ENCODE peak calls at places on chromosomes 1 and 21, in seven cellular contexts. One of them, this sample, is unnamed.

GRCh38 chr1:3993606-3994375 is 93.7 kb upstream of the C1orf174 start:
- DNase-seq in stimulated activated CD8-positive, alpha-beta memory T cell treated with anti-CD3 and anti-CD28 coated beads, Interleukin-15, amount 100 ng/mL, for 24 hours: no peak
- DNase-seq in NCI-H1092 treated with DMSO at 0.1 percent for 48 hours: no peak
- DNase-seq in IMR-90: no peak
- DNase-seq in HEK293T: no peak
- DNase-seq in aorta: no peak
- DNase-seq in endothelial cell: no peak
- DNase-seq in this sample: no peak

GRCh38 chr1:15700510-15700909 is 16.4 kb downstream of the PLEKHM2 start:
- DNase-seq in endothelial cell: no peak
- DNase-seq in HEK293T: no peak
- DNase-seq in aorta: no peak
- DNase-seq in IMR-90: peak
- DNase-seq in stimulated activated CD8-positive, alpha-beta memory T cell treated with anti-CD3 and anti-CD28 coated beads, Interleukin-15, amount 100 ng/mL, for 24 hours: no peak
- DNase-seq in NCI-H1092 treated with DMSO at 0.1 percent for 48 hours: no peak
- DNase-seq in this sample: no peak

GRCh38 chr1:193676996-193677569 is 490.7 kb upstream of the B3GALT2 start:
- DNase-seq in stimulated activated CD8-positive, alpha-beta memory T cell treated with anti-CD3 and anti-CD28 coated beads, Interleukin-15, amount 100 ng/mL, for 24 hours: no peak
- DNase-seq in HEK293T: no peak
- DNase-seq in aorta: no peak
- DNase-seq in IMR-90: peak
- DNase-seq in NCI-H1092 treated with DMSO at 0.1 percent for 48 hours: no peak
- DNase-seq in endothelial cell: no peak
- DNase-seq in this sample: no peak

GRCh38 chr1:7403265-7404045 is 367.6 kb upstream of the VAMP3 start:
- DNase-seq in HEK293T: no peak
- DNase-seq in NCI-H1092 treated with DMSO at 0.1 percent for 48 hours: no peak
- DNase-seq in endothelial cell: no peak
- DNase-seq in IMR-90: peak
- DNase-seq in aorta: peak
- DNase-seq in stimulated activated CD8-positive, alpha-beta memory T cell treated with anti-CD3 and anti-CD28 coated beads, Interleukin-15, amount 100 ng/mL, for 24 hours: no peak
- DNase-seq in this sample: no peak

GRCh38 chr1:187038789-187039188 is 210.0 kb downstream of the PLA2G4A start:
- DNase-seq in IMR-90: peak
- DNase-seq in stimulated activated CD8-positive, alpha-beta memory T cell treated with anti-CD3 and anti-CD28 coated beads, Interleukin-15, amount 100 ng/mL, for 24 hours: no peak
- DNase-seq in HEK293T: no peak
- DNase-seq in endothelial cell: no peak
- DNase-seq in aorta: no peak
- DNase-seq in NCI-H1092 treated with DMSO at 0.1 percent for 48 hours: no peak
- DNase-seq in this sample: no peak

GRCh38 chr1:224922404-224923164 is 6.9 kb upstream of the DNAH14 start:
- DNase-seq in NCI-H1092 treated with DMSO at 0.1 percent for 48 hours: peak
- DNase-seq in endothelial cell: peak
- DNase-seq in HEK293T: peak
- DNase-seq in aorta: no peak
- DNase-seq in stimulated activated CD8-positive, alpha-beta memory T cell treated with anti-CD3 and anti-CD28 coated beads, Interleukin-15, amount 100 ng/mL, for 24 hours: no peak
- DNase-seq in IMR-90: peak
- DNase-seq in this sample: peak

GRCh38 chr1:4369335-4369734 is 285.1 kb upstream of the AJAP1 start:
- DNase-seq in HEK293T: no peak
- DNase-seq in NCI-H1092 treated with DMSO at 0.1 percent for 48 hours: no peak
- DNase-seq in stimulated activated CD8-positive, alpha-beta memory T cell treated with anti-CD3 and anti-CD28 coated beads, Interleukin-15, amount 100 ng/mL, for 24 hours: no peak
- DNase-seq in aorta: no peak
- DNase-seq in IMR-90: no peak
- DNase-seq in endothelial cell: no peak
- DNase-seq in this sample: no peak

GRCh38 chr1:52264530-52265115 is 101.4 kb downstream of the CC2D1B start:
- DNase-seq in aorta: no peak
- DNase-seq in IMR-90: no peak
- DNase-seq in NCI-H1092 treated with DMSO at 0.1 percent for 48 hours: no peak
- DNase-seq in stimulated activated CD8-positive, alpha-beta memory T cell treated with anti-CD3 and anti-CD28 coated beads, Interleukin-15, amount 100 ng/mL, for 24 hours: no peak
- DNase-seq in endothelial cell: no peak
- DNase-seq in HEK293T: no peak
- DNase-seq in this sample: no peak

GRCh38 chr1:118947790-118948189 is 40.4 kb downstream of the TBX15 start:
- DNase-seq in stimulated activated CD8-positive, alpha-beta memory T cell treated with anti-CD3 and anti-CD28 coated beads, Interleukin-15, amount 100 ng/mL, for 24 hours: no peak
- DNase-seq in IMR-90: peak
- DNase-seq in HEK293T: no peak
- DNase-seq in endothelial cell: no peak
- DNase-seq in NCI-H1092 treated with DMSO at 0.1 percent for 48 hours: no peak
- DNase-seq in aorta: no peak
- DNase-seq in this sample: no peak

GRCh38 chr1:203769505-203770343 is 4.7 kb downstream of the LAX1 start:
- DNase-seq in aorta: peak
- DNase-seq in endothelial cell: peak
- DNase-seq in HEK293T: no peak
- DNase-seq in stimulated activated CD8-positive, alpha-beta memory T cell treated with anti-CD3 and anti-CD28 coated beads, Interleukin-15, amount 100 ng/mL, for 24 hours: no peak
- DNase-seq in IMR-90: peak
- DNase-seq in NCI-H1092 treated with DMSO at 0.1 percent for 48 hours: peak
- DNase-seq in this sample: peak

GRCh38 chr1:225774276-225775147 is 3.1 kb upstream of the SRP9 start:
- DNase-seq in stimulated activated CD8-positive, alpha-beta memory T cell treated with anti-CD3 and anti-CD28 coated beads, Interleukin-15, amount 100 ng/mL, for 24 hours: no peak
- DNase-seq in IMR-90: no peak
- DNase-seq in NCI-H1092 treated with DMSO at 0.1 percent for 48 hours: no peak
- DNase-seq in aorta: no peak
- DNase-seq in HEK293T: no peak
- DNase-seq in endothelial cell: no peak
- DNase-seq in this sample: no peak

GRCh38 chr21:34557261-34557660 is 45.3 kb upstream of the KCNE1 start:
- DNase-seq in HEK293T: no peak
- DNase-seq in aorta: no peak
- DNase-seq in IMR-90: no peak
- DNase-seq in endothelial cell: no peak
- DNase-seq in NCI-H1092 treated with DMSO at 0.1 percent for 48 hours: no peak
- DNase-seq in stimulated activated CD8-positive, alpha-beta memory T cell treated with anti-CD3 and anti-CD28 coated beads, Interleukin-15, amount 100 ng/mL, for 24 hours: no peak
- DNase-seq in this sample: no peak

GRCh38 chr1:220528049-220528678 is at the start of gene MARK1:
- DNase-seq in stimulated activated CD8-positive, alpha-beta memory T cell treated with anti-CD3 and anti-CD28 coated beads, Interleukin-15, amount 100 ng/mL, for 24 hours: no peak
- DNase-seq in HEK293T: peak
- DNase-seq in aorta: peak
- DNase-seq in NCI-H1092 treated with DMSO at 0.1 percent for 48 hours: peak
- DNase-seq in IMR-90: no peak
- DNase-seq in endothelial cell: peak
- DNase-seq in this sample: peak

GRCh38 chr21:42194863-42195262 is 24.1 kb upstream of the ABCG1 start:
- DNase-seq in IMR-90: no peak
- DNase-seq in aorta: no peak
- DNase-seq in HEK293T: no peak
- DNase-seq in stimulated activated CD8-positive, alpha-beta memory T cell treated with anti-CD3 and anti-CD28 coated beads, Interleukin-15, amount 100 ng/mL, for 24 hours: no peak
- DNase-seq in NCI-H1092 treated with DMSO at 0.1 percent for 48 hours: no peak
- DNase-seq in endothelial cell: no peak
- DNase-seq in this sample: no peak

GRCh38 chr1:236155399-236155767 is 13.0 kb downstream of the GPR137B start:
- DNase-seq in NCI-H1092 treated with DMSO at 0.1 percent for 48 hours: no peak
- DNase-seq in aorta: no peak
- DNase-seq in IMR-90: no peak
- DNase-seq in stimulated activated CD8-positive, alpha-beta memory T cell treated with anti-CD3 and anti-CD28 coated beads, Interleukin-15, amount 100 ng/mL, for 24 hours: no peak
- DNase-seq in HEK293T: no peak
- DNase-seq in endothelial cell: no peak
- DNase-seq in this sample: no peak

GRCh38 chr1:158952416-158952815 is 21.1 kb downstream of the PYHIN1 start:
- DNase-seq in IMR-90: no peak
- DNase-seq in stimulated activated CD8-positive, alpha-beta memory T cell treated with anti-CD3 and anti-CD28 coated beads, Interleukin-15, amount 100 ng/mL, for 24 hours: no peak
- DNase-seq in NCI-H1092 treated with DMSO at 0.1 percent for 48 hours: no peak
- DNase-seq in endothelial cell: no peak
- DNase-seq in HEK293T: no peak
- DNase-seq in aorta: no peak
- DNase-seq in this sample: no peak

GRCh38 chr1:208048904-208049303 is 138.0 kb upstream of the CD34 start:
- DNase-seq in IMR-90: no peak
- DNase-seq in endothelial cell: no peak
- DNase-seq in HEK293T: no peak
- DNase-seq in stimulated activated CD8-positive, alpha-beta memory T cell treated with anti-CD3 and anti-CD28 coated beads, Interleukin-15, amount 100 ng/mL, for 24 hours: no peak
- DNase-seq in NCI-H1092 treated with DMSO at 0.1 percent for 48 hours: no peak
- DNase-seq in aorta: peak
- DNase-seq in this sample: no peak

GRCh38 chr1:93638981-93639380 is 42.7 kb downstream of the BCAR3 start:
- DNase-seq in endothelial cell: no peak
- DNase-seq in HEK293T: no peak
- DNase-seq in aorta: no peak
- DNase-seq in IMR-90: no peak
- DNase-seq in NCI-H1092 treated with DMSO at 0.1 percent for 48 hours: no peak
- DNase-seq in stimulated activated CD8-positive, alpha-beta memory T cell treated with anti-CD3 and anti-CD28 coated beads, Interleukin-15, amount 100 ng/mL, for 24 hours: no peak
- DNase-seq in this sample: no peak

GRCh38 chr1:84834419-84835064 is 58.5 kb downstream of the LPAR3 start:
- DNase-seq in NCI-H1092 treated with DMSO at 0.1 percent for 48 hours: no peak
- DNase-seq in stimulated activated CD8-positive, alpha-beta memory T cell treated with anti-CD3 and anti-CD28 coated beads, Interleukin-15, amount 100 ng/mL, for 24 hours: no peak
- DNase-seq in IMR-90: peak
- DNase-seq in aorta: no peak
- DNase-seq in HEK293T: no peak
- DNase-seq in endothelial cell: no peak
- DNase-seq in this sample: no peak

GRCh38 chr1:233326319-233326994 is 1.1 kb upstream of the MAP3K21 start:
- DNase-seq in HEK293T: no peak
- DNase-seq in IMR-90: no peak
- DNase-seq in NCI-H1092 treated with DMSO at 0.1 percent for 48 hours: no peak
- DNase-seq in endothelial cell: no peak
- DNase-seq in stimulated activated CD8-positive, alpha-beta memory T cell treated with anti-CD3 and anti-CD28 coated beads, Interleukin-15, amount 100 ng/mL, for 24 hours: no peak
- DNase-seq in aorta: peak
- DNase-seq in this sample: no peak

GRCh38 chr1:175499595-175500367 is 243.6 kb downstream of the TNR start:
- DNase-seq in NCI-H1092 treated with DMSO at 0.1 percent for 48 hours: no peak
- DNase-seq in endothelial cell: no peak
- DNase-seq in HEK293T: no peak
- DNase-seq in stimulated activated CD8-positive, alpha-beta memory T cell treated with anti-CD3 and anti-CD28 coated beads, Interleukin-15, amount 100 ng/mL, for 24 hours: no peak
- DNase-seq in IMR-90: no peak
- DNase-seq in aorta: no peak
- DNase-seq in this sample: no peak

GRCh38 chr1:79982218-79982617 is 975.7 kb upstream of the ADGRL4 start:
- DNase-seq in IMR-90: peak
- DNase-seq in endothelial cell: peak
- DNase-seq in stimulated activated CD8-positive, alpha-beta memory T cell treated with anti-CD3 and anti-CD28 coated beads, Interleukin-15, amount 100 ng/mL, for 24 hours: no peak
- DNase-seq in HEK293T: no peak
- DNase-seq in aorta: peak
- DNase-seq in NCI-H1092 treated with DMSO at 0.1 percent for 48 hours: no peak
- DNase-seq in this sample: no peak

GRCh38 chr1:26307363-26307781 is 936 bp upstream of the UBXN11 start:
- DNase-seq in stimulated activated CD8-positive, alpha-beta memory T cell treated with anti-CD3 and anti-CD28 coated beads, Interleukin-15, amount 100 ng/mL, for 24 hours: no peak
- DNase-seq in endothelial cell: no peak
- DNase-seq in aorta: no peak
- DNase-seq in NCI-H1092 treated with DMSO at 0.1 percent for 48 hours: no peak
- DNase-seq in HEK293T: no peak
- DNase-seq in IMR-90: no peak
- DNase-seq in this sample: no peak

GRCh38 chr1:40004857-40005256 is 35.7 kb upstream of the CAP1 start:
- DNase-seq in aorta: no peak
- DNase-seq in NCI-H1092 treated with DMSO at 0.1 percent for 48 hours: no peak
- DNase-seq in IMR-90: no peak
- DNase-seq in HEK293T: no peak
- DNase-seq in stimulated activated CD8-positive, alpha-beta memory T cell treated with anti-CD3 and anti-CD28 coated beads, Interleukin-15, amount 100 ng/mL, for 24 hours: no peak
- DNase-seq in endothelial cell: no peak
- DNase-seq in this sample: peak

GRCh38 chr1:147496571-147496970 is 44.7 kb upstream of the BCL9 start:
- DNase-seq in aorta: no peak
- DNase-seq in HEK293T: peak
- DNase-seq in NCI-H1092 treated with DMSO at 0.1 percent for 48 hours: peak
- DNase-seq in stimulated activated CD8-positive, alpha-beta memory T cell treated with anti-CD3 and anti-CD28 coated beads, Interleukin-15, amount 100 ng/mL, for 24 hours: no peak
- DNase-seq in endothelial cell: peak
- DNase-seq in IMR-90: peak
- DNase-seq in this sample: no peak